ENCODE peak calls at places on chromosomes 3 and 15, in nine cellular contexts. C, A, T, W, O, L, G, S and Q are unnamed samples.

GRCh38 chr3:52095990-52096775 is 39.8 kb upstream of the DUSP7 start:
- DNase-seq in C (peak), A (no peak), T (no peak), W (peak), O (no peak), L (no peak), G (no peak), S (no peak), Q (no peak)

GRCh38 chr3:12336099-12336498 is 47.2 kb downstream of the PPARG start:
- DNase-seq in C (no peak), A (no peak), T (no peak), W (no peak), O (no peak), L (no peak), G (no peak), S (no peak), Q (no peak)

GRCh38 chr15:82613764-82614163 is 33.4 kb downstream of the CPEB1 start:
- DNase-seq in C (no peak), A (no peak), T (no peak), W (no peak), O (no peak), L (peak), G (no peak), S (no peak), Q (no peak)

GRCh38 chr3:173938159-173938558 is 540.6 kb downstream of the NLGN1 start:
- DNase-seq in C (no peak), A (no peak), T (no peak), W (no peak), O (no peak), L (peak), G (no peak), S (no peak), Q (no peak)

GRCh38 chr15:28021281-28022039 is 77.7 kb downstream of the OCA2 start:
- DNase-seq in C (no peak), A (no peak), T (peak), W (no peak), O (no peak), L (peak), G (no peak), S (no peak), Q (peak)

GRCh38 chr3:95810468-95810867 is 1003.9 kb upstream of the EPHA6 start:
- DNase-seq in C (no peak), A (no peak), T (no peak), W (no peak), O (no peak), L (no peak), G (no peak), S (no peak), Q (no peak)

GRCh38 chr3:43307226-43307625 is 20.9 kb downstream of the SNRK start:
- DNase-seq in C (no peak), A (no peak), T (no peak), W (no peak), O (no peak), L (no peak), G (no peak), S (no peak), Q (no peak)

GRCh38 chr15:94070341-94071275 is 160.8 kb upstream of the MCTP2 start:
- DNase-seq in C (no peak), A (no peak), T (peak), W (peak), O (no peak), L (peak), G (no peak), S (peak), Q (peak)

GRCh38 chr3:70970952-70971351 is 612.6 kb downstream of the FOXP1 start:
- DNase-seq in C (no peak), A (no peak), T (no peak), W (no peak), O (no peak), L (peak), G (no peak), S (no peak), Q (no peak)

GRCh38 chr3:42345811-42346210 is 64.6 kb downstream of the LYZL4 start:
- DNase-seq in C (no peak), A (no peak), T (no peak), W (no peak), O (no peak), L (no peak), G (no peak), S (no peak), Q (no peak)

GRCh38 chr15:39493393-39494067 is 87.3 kb upstream of the THBS1 start:
- DNase-seq in C (no peak), A (no peak), T (no peak), W (no peak), O (no peak), L (no peak), G (no peak), S (no peak), Q (no peak)

GRCh38 chr3:171890398-171890797 is 47.2 kb downstream of the TMEM212 start:
- DNase-seq in C (no peak), A (no peak), T (no peak), W (no peak), O (no peak), L (no peak), G (no peak), S (no peak), Q (no peak)

GRCh38 chr3:129399895-129400357 is 28.5 kb downstream of the EFCAB12 start:
- DNase-seq in C (no peak), A (peak), T (no peak), W (no peak), O (no peak), L (no peak), G (no peak), S (no peak), Q (no peak)

GRCh38 chr3:9955067-9955502 is 2.9 kb upstream of the PRRT3 start:
- DNase-seq in C (no peak), A (no peak), T (no peak), W (no peak), O (no peak), L (peak), G (no peak), S (peak), Q (no peak)

GRCh38 chr3:184691397-184692131 is 20.3 kb downstream of the MAGEF1 start:
- DNase-seq in C (peak), A (no peak), T (no peak), W (peak), O (no peak), L (no peak), G (no peak), S (no peak), Q (no peak)

GRCh38 chr15:87871130-87871737 is 385.3 kb downstream of the NTRK3 start:
- DNase-seq in C (no peak), A (no peak), T (no peak), W (no peak), O (no peak), L (no peak), G (no peak), S (no peak), Q (no peak)

GRCh38 chr3:144995856-144996255 is 1024.2 kb downstream of the DIPK2A start:
- DNase-seq in C (no peak), A (no peak), T (no peak), W (no peak), O (no peak), L (no peak), G (no peak), S (no peak), Q (no peak)

GRCh38 chr3:141920701-141921100 is 44.3 kb downstream of the ATP1B3 start:
- DNase-seq in C (no peak), A (no peak), T (no peak), W (no peak), O (no peak), L (no peak), G (no peak), S (no peak), Q (no peak)

GRCh38 chr3:99319450-99319849 is 318.9 kb upstream of the COL8A1 start:
- DNase-seq in C (no peak), A (no peak), T (no peak), W (no peak), O (no peak), L (no peak), G (no peak), S (no peak), Q (no peak)

GRCh38 chr3:30597131-30597768 is 9.2 kb upstream of the TGFBR2 start:
- DNase-seq in C (no peak), A (no peak), T (no peak), W (no peak), O (no peak), L (no peak), G (no peak), S (no peak), Q (no peak)

GRCh38 chr3:188890572-188891270 is 281.1 kb upstream of the TPRG1 start:
- DNase-seq in C (no peak), A (no peak), T (no peak), W (no peak), O (no peak), L (no peak), G (no peak), S (no peak), Q (no peak)

DNA sequence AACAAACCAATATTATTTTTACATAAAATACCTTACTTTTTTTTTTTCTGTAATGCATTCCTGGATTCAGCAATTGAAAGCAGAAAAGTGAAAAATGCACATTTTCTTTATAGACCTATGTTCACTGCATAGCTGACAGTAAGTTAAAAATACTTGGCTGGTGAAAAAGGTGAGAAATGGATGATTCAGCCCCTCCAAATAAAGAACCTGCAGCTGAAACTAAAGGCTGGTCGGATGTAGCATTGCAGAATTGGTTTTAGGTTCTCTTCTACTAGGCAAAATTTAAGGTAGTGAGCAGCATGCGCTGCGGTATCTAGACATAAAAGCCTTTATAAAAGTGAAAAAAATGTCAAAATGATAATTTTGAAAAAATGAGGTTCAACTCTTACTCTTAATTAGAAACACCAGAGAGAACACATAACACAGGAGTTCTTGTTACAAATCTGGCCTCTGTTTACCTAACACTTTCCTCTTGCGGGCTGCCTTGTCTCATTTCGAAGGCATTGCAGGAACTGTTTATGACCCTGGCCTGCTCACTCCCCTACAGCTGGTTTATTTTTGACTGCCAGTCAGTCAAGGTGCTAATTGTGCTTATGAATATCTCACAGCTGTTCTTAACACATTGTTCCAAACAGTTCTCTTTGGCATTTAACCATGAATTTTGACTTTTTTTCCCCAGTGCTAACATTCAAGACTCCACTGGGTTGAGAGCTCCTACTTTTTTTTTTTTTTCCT is 455.4 kb upstream of the TBL1XR1 start:
- DNase-seq in C (no peak), A (no peak), T (no peak), W (no peak), O (no peak), L (no peak), G (no peak), S (no peak), Q (no peak)
- TF ChIP-seq POLR2AphosphoS5 in C (no peak), A (no peak), T (no peak), W (peak), O (no peak), L (no peak), G (no peak), S (no peak), Q (no peak)

GRCh38 chr15:24676431-24676830 is 856 bp downstream of the NPAP1 start:
- DNase-seq in C (no peak), A (no peak), T (no peak), W (no peak), O (no peak), L (peak), G (no peak), S (no peak), Q (peak)
- TF ChIP-seq POLR2AphosphoS5 in C (no peak), A (no peak), T (no peak), W (no peak), O (no peak), L (no peak), G (no peak), S (no peak), Q (no peak)

GRCh38 chr15:52728899-52729298 is 49.7 kb upstream of the ATOSA start:
- DNase-seq in C (no peak), A (no peak), T (no peak), W (no peak), O (no peak), L (no peak), G (no peak), S (no peak), Q (no peak)
- TF ChIP-seq POLR2AphosphoS5 in C (no peak), A (no peak), T (no peak), W (no peak), O (no peak), L (no peak), G (no peak), S (no peak), Q (no peak)

GRCh38 chr3:31804251-31805051 is 176.6 kb downstream of the OSBPL10 start:
- DNase-seq in C (no peak), A (no peak), T (no peak), W (no peak), O (no peak), L (no peak), G (no peak), S (no peak), Q (no peak)
- TF ChIP-seq POLR2AphosphoS5 in C (no peak), A (no peak), T (no peak), W (no peak), O (no peak), L (no peak), G (no peak), S (no peak), Q (no peak)

GRCh38 chr15:57683481-57683880 is 23.0 kb upstream of the POLR2M start:
- DNase-seq in C (no peak), A (no peak), T (no peak), W (peak), O (no peak), L (no peak), G (no peak), S (no peak), Q (no peak)
- TF ChIP-seq POLR2AphosphoS5 in C (no peak), A (no peak), T (no peak), W (peak), O (no peak), L (no peak), G (no peak), S (no peak), Q (no peak)